ENCODE peak calls at places on chromosomes 2 and 18, in five cellular contexts. One of them, this sample, is unnamed.

GRCh38 chr2:60215295-60215990 is 338.0 kb downstream of the BCL11A start:
- DNase-seq in choroid plexus epithelial cell: no peak
- DNase-seq in heart left ventricle: no peak
- DNase-seq in BE2C: no peak
- DNase-seq in NCI-H1694 treated with DMSO at 0.1 percent for 48 hours: peak; percentile 67
- DNase-seq in this sample: no peak

GRCh38 chr2:120219291-120219690 is 3.9 kb downstream of the TMEM185B start:
- DNase-seq in BE2C: no peak
- DNase-seq in heart left ventricle: no peak
- DNase-seq in choroid plexus epithelial cell: no peak
- DNase-seq in NCI-H1694 treated with DMSO at 0.1 percent for 48 hours: no peak
- DNase-seq in this sample: no peak

GRCh38 chr2:100766806-100767205 is 53.1 kb upstream of the NPAS2 start:
- DNase-seq in NCI-H1694 treated with DMSO at 0.1 percent for 48 hours: no peak
- DNase-seq in choroid plexus epithelial cell: no peak
- DNase-seq in heart left ventricle: no peak
- DNase-seq in BE2C: no peak
- DNase-seq in this sample: peak; percentile 55

GRCh38 chr2:10486601-10487079 is 38.5 kb upstream of the ODC1 start:
- DNase-seq in heart left ventricle: no peak
- DNase-seq in choroid plexus epithelial cell: no peak
- DNase-seq in BE2C: peak; percentile 32
- DNase-seq in NCI-H1694 treated with DMSO at 0.1 percent for 48 hours: no peak
- DNase-seq in this sample: no peak

GRCh38 chr2:119645173-119645846 is 33.7 kb upstream of the TMEM177 start:
- DNase-seq in choroid plexus epithelial cell: peak; percentile 59
- DNase-seq in BE2C: no peak
- DNase-seq in heart left ventricle: no peak
- DNase-seq in NCI-H1694 treated with DMSO at 0.1 percent for 48 hours: no peak
- DNase-seq in this sample: peak; percentile 92

GRCh38 chr18:52617931-52618330 is 277.9 kb downstream of the DCC start:
- DNase-seq in heart left ventricle: no peak
- DNase-seq in choroid plexus epithelial cell: no peak
- DNase-seq in NCI-H1694 treated with DMSO at 0.1 percent for 48 hours: no peak
- DNase-seq in BE2C: no peak
- DNase-seq in this sample: no peak

GRCh38 chr2:147595200-147595599 is 249.6 kb upstream of the ACVR2A start:
- DNase-seq in NCI-H1694 treated with DMSO at 0.1 percent for 48 hours: no peak
- DNase-seq in BE2C: no peak
- DNase-seq in choroid plexus epithelial cell: no peak
- DNase-seq in heart left ventricle: no peak
- DNase-seq in this sample: no peak

GRCh38 chr18:29378739-29379138 is 1201.8 kb upstream of the CDH2 start:
- DNase-seq in choroid plexus epithelial cell: no peak
- DNase-seq in BE2C: no peak
- DNase-seq in NCI-H1694 treated with DMSO at 0.1 percent for 48 hours: no peak
- DNase-seq in heart left ventricle: no peak
- DNase-seq in this sample: no peak

GRCh38 chr18:55317322-55317721 is 270.7 kb downstream of the TCF4 start:
- DNase-seq in BE2C: no peak
- DNase-seq in choroid plexus epithelial cell: no peak
- DNase-seq in NCI-H1694 treated with DMSO at 0.1 percent for 48 hours: no peak
- DNase-seq in heart left ventricle: no peak
- DNase-seq in this sample: no peak